ENCODE peak calls at places on chromosomes 6 and 20, in five cellular contexts. X is keratinocyte, L is GM23248, S is PC-3, E is HepG2. F is an unnamed sample. For H4K20me1, the result is how much of the 10 kb centered on the place peaks cover.

GRCh38 chr6:139590206-139590605 is 215.8 kb upstream of the CITED2 start:
- DNase-seq in X (no peak), L (no peak), S (no peak), E (no peak), F (no peak)

GRCh38 chr6:104595315-104595820 is 264.4 kb downstream of the HACE1 start:
- DNase-seq in X (no peak), L (no peak), S (no peak), E (no peak), F (no peak)

GRCh38 chr6:34243131-34243771 is 5.6 kb downstream of the SMIM29 start:
- DNase-seq in X (no peak), L (peak), S (peak), E (no peak), F (no peak)

GRCh38 chr6:148972481-148972880 is 225.7 kb downstream of the UST start:
- DNase-seq in X (no peak), L (no peak), S (peak), E (peak), F (peak)

GRCh38 chr20:32249030-32249738 is 28.3 kb upstream of the KIF3B start:
- DNase-seq in X (no peak), L (no peak), S (no peak), E (no peak), F (no peak)

GRCh38 chr6:151807513-151808330 is at the start of gene ESR1:
- DNase-seq in X (no peak), L (peak), S (peak), E (no peak), F (peak)

GRCh38 chr20:62685781-62686555 is 22.7 kb upstream of the NTSR1 start:
- DNase-seq in X (no peak), L (no peak), S (peak), E (peak), F (no peak)

GRCh38 chr6:13538084-13538483 is 36.3 kb upstream of the SIRT5 start:
- DNase-seq in X (no peak), L (peak), S (peak), E (peak), F (no peak)

GRCh38 chr20:31712564-31713311 is 9.9 kb downstream of the BCL2L1 start:
- DNase-seq in X (peak), L (peak), S (peak), E (peak), F (peak)

GRCh38 chr6:38997128-38997761 is 51.3 kb upstream of the GLP1R start:
- DNase-seq in X (no peak), L (no peak), S (peak), E (peak), F (no peak)

GRCh38 chr6:73134588-73134987 is 90.7 kb downstream of the KHDC1L start:
- DNase-seq in X (no peak), L (peak), S (peak), E (peak), F (no peak)

GRCh38 chr20:60022849-60023248 is 64.6 kb downstream of the CDH26 start:
- DNase-seq in X (no peak), L (no peak), S (no peak), E (no peak), F (no peak)

GRCh38 chr6:167898673-167899311 is 72.1 kb downstream of the AFDN start:
- DNase-seq in X (no peak), L (peak), S (peak), E (peak), F (no peak)

GRCh38 chr6:6856538-6857523 is 250.9 kb upstream of the RREB1 start:
- DNase-seq in X (peak), L (peak), S (peak), E (no peak), F (peak)

GRCh38 chr6:27836783-27837635 is 75.2 kb downstream of the OR2B2 start:
- DNase-seq in X (no peak), L (peak), S (peak), E (peak), F (no peak)

GRCh38 chr6:144134176-144134575 is 16.1 kb upstream of the STX11 start:
- DNase-seq in X (no peak), L (peak), S (no peak), E (no peak), F (no peak)

GRCh38 chr20:63707558-63708300 is at the start of the genes ARFRP1 and ZGPAT:
- DNase-seq in X (no peak), L (peak), S (peak), E (peak), F (peak)

GRCh38 chr6:14423330-14423729 is 305.8 kb downstream of the CD83 start:
- DNase-seq in X (no peak), L (no peak), S (no peak), E (no peak), F (no peak)

GRCh38 chr6:122069933-122070332 is 329.5 kb upstream of the HSF2 start:
- DNase-seq in X (no peak), L (no peak), S (no peak), E (no peak), F (no peak)

GRCh38 chr20:35302421-35303335 is 10.5 kb upstream of the FAM83C start:
- DNase-seq in X (no peak), L (no peak), S (peak), E (no peak), F (no peak)

GRCh38 chr6:54846857-54847721 is 518 bp downstream of the FAM83B start:
- DNase-seq in X (no peak), L (no peak), S (peak), E (no peak), F (peak)

GRCh38 chr6:167532410-167533294 is 207.8 kb downstream of the TTLL2 start:
- DNase-seq in X (no peak), L (no peak), S (no peak), E (no peak), F (no peak)

GRCh38 chr20:9516658-9516987 is 2.2 kb downstream of the LAMP5 start:
- DNase-seq in X (no peak), L (no peak), S (no peak), E (no peak), F (no peak)
- TF ChIP-seq EZH2 in X (peak), L (no peak), S (no peak), E (no peak), F (no peak)

GRCh38 chr6:128347123-128347522 is 173.3 kb downstream of the PTPRK start:
- DNase-seq in X (no peak), L (no peak), S (no peak), E (no peak), F (no peak)

GRCh38 chr6:128351255-128351514 is 169.2 kb downstream of the PTPRK start:
- DNase-seq in X (no peak), L (no peak), S (no peak), E (no peak), F (no peak)

GRCh38 chr6:128352331-128352730 is 168.1 kb downstream of the PTPRK start:
- DNase-seq in X (no peak), L (no peak), S (no peak), E (no peak), F (no peak)

GRCh38 chr6:128346569-128346968 is 173.8 kb downstream of the PTPRK start:
- DNase-seq in X (no peak), L (no peak), S (no peak), E (no peak), F (no peak)

GRCh38 chr6:128350416-128351254 is 169.8 kb downstream of the PTPRK start:
- DNase-seq in X (peak), L (peak), S (peak), E (peak), F (no peak)
- H4K20me1 ChIP-seq in X (under half), L (under half), S (under half), E (under half), F (under half)

GRCh38 chr6:19806971-19807396 is 30.2 kb upstream of the ID4 start:
- DNase-seq in X (no peak), L (no peak), S (no peak), E (no peak), F (no peak)

GRCh38 chr6:19804362-19805145 is 32.6 kb upstream of the ID4 start:
- DNase-seq in X (peak), L (peak), S (peak), E (peak), F (peak)

GRCh38 chr6:19802656-19803055 is 34.5 kb upstream of the ID4 start:
- DNase-seq in X (no peak), L (no peak), S (no peak), E (no peak), F (no peak)

GRCh38 chr6:19805146-19805515 is 32.0 kb upstream of the ID4 start:
- DNase-seq in X (no peak), L (peak), S (peak), E (peak), F (no peak)

DNA sequence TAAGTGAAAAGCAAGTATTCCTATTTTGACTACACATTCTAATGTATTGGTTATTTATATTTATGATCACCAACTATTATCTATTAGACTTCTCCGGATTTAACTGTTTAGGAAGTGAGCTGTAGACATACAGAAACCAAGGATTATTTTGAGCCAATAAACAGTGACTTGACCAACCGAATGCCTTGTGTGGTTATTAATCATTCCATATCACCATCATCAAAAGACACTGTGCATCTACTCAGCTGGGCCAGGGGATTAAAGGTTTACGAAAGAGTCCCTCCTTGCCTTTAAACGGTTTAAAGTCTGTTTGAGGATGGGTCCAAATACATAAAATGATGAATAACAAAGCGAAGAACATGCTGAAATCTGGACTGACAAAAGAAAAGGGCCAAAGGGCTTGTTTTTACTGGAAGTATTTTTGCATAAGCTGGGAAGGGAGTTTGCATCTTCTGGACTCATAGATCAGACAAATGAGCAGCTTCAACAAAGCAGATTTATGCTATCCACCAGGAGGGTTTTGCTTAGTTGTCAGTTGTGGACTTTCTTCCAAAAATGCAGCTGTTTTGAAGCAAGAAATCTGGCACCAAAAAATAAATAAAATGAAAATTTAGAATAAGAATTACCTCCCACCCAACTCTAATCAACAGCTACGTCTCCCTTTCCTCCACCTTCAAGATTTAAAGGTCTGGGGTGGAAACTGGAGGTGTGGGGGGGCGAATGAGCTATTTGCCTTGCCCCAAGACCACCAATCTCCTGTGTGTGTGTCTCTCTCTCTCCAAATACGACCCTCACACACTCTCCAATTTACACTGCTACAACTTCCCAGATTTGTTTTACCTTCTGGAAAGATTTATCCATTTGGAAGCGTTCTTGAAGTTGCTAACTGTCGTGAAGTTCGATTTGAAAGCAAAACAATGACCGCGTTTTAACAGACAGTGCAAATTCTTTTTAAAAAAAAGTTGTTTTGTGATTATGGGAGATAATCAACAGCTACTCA is 33.5 kb upstream of the ID4 start:
- DNase-seq in X (no peak), L (peak), S (peak), E (peak), F (no peak)
- H3K27ac ChIP-seq in X (no peak), L (peak), S (peak), E (peak), F (no peak)

GRCh38 chr6:1619666-1620503 is 10.2 kb downstream of the FOXC1 start:
- DNase-seq in X (no peak), L (peak), S (no peak), E (no peak), F (no peak)
- TF ChIP-seq EZH2 in X (no peak), L (no peak), S (no peak), E (no peak), F (no peak)

DNA sequence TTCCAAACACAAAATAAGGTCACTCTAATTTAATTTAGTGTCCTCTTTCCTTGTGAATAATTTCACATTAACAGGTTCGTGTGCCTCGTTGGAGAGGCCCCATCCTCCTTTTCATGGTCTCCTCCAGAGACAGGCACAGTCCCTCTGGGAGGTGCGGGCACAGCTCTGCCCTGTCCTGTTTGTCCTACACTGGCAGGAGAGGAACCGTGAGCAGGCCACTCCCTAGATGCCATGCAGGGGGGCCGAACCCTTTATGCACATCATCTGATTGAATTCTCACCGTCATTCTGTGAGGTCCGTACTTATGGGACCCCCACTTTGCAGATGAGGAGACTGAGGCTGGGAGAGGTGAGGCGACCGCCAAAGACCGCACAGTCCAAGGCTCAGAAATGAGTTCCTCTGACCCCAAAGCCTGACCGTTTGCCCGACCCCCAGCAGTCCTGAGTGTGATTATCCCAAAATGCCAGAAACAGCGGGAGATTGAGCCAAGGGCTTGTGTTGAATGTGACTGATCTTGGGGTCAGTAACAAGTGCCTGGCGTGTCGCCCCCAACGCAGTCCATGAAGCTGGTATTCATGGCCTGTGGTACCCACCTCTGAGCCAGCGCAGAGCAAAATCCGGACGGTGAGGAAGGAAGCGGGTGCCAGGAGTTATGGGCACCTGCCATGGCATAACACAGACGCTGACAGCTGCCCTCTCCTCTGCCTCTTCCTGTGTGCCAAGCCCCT is 43.5 kb downstream of the PMEPA1 start:
- DNase-seq in X (no peak), L (no peak), S (no peak), E (no peak), F (no peak)
- H4K20me1 ChIP-seq in X (half or more), L (under half), S (under half), E (under half), F (half or more)

GRCh38 chr20:51972031-51972430 is 169.7 kb upstream of the SALL4 start:
- DNase-seq in X (no peak), L (no peak), S (no peak), E (no peak), F (no peak)
- H3K27ac ChIP-seq in X (no peak), L (no peak), S (no peak), E (no peak), F (no peak)

GRCh38 chr6:30006170-30007131 is 54.6 kb upstream of the POLR1H start:
- DNase-seq in X (no peak), L (peak), S (no peak), E (no peak), F (peak)
- TF ChIP-seq EZH2 in X (peak), L (no peak), S (no peak), E (no peak), F (no peak)

GRCh38 chr6:119312441-119312840 is 37.1 kb downstream of the MAN1A1 start:
- DNase-seq in X (no peak), L (no peak), S (no peak), E (no peak), F (no peak)
- H4K20me1 ChIP-seq in X (under half), L (under half), S (under half), E (half or more), F (under half)

GRCh38 chr6:21023210-21023609 is 489.0 kb downstream of the CDKAL1 start:
- DNase-seq in X (no peak), L (no peak), S (peak), E (no peak), F (no peak)
- H3K27ac ChIP-seq in X (peak), L (no peak), S (peak), E (peak), F (peak)